ENCODE peak calls at places on chromosomes 1 and 21, in nine cellular contexts. One of them, this sample, is unnamed.

GRCh38 chr1:42221952-42222606 is 57.5 kb upstream of the GUCA2A start:
- DNase-seq in CD8-positive, alpha-beta T cell: no peak
- DNase-seq in stomach: no peak
- DNase-seq in Peyer's patch: no peak
- DNase-seq in naive thymus-derived CD4-positive, alpha-beta T cell: no peak
- DNase-seq in mesendoderm: peak; percentile 27
- DNase-seq in left ventricle myocardium inferior: no peak
- DNase-seq in pancreas: no peak
- DNase-seq in MM.1S: no peak
- DNase-seq in this sample: no peak

GRCh38 chr1:232628335-232629214 is 1.4 kb downstream of the SIPA1L2 start:
- DNase-seq in CD8-positive, alpha-beta T cell: no peak
- DNase-seq in stomach: no peak
- DNase-seq in Peyer's patch: no peak
- DNase-seq in naive thymus-derived CD4-positive, alpha-beta T cell: no peak
- DNase-seq in mesendoderm: no peak
- DNase-seq in left ventricle myocardium inferior: no peak
- DNase-seq in pancreas: no peak
- DNase-seq in MM.1S: peak; percentile 64
- DNase-seq in this sample: no peak

GRCh38 chr1:147627435-147628110 is 42.8 kb downstream of the ACP6 start:
- DNase-seq in CD8-positive, alpha-beta T cell: peak; percentile 50
- DNase-seq in stomach: peak; percentile 59
- DNase-seq in Peyer's patch: no peak
- DNase-seq in naive thymus-derived CD4-positive, alpha-beta T cell: peak; percentile 43
- DNase-seq in mesendoderm: peak; percentile 56
- DNase-seq in left ventricle myocardium inferior: peak; percentile 35
- DNase-seq in pancreas: no peak
- DNase-seq in MM.1S: peak; percentile 58
- DNase-seq in this sample: no peak

GRCh38 chr21:35229290-35229689 is 180.2 kb upstream of the RUNX1 start:
- DNase-seq in CD8-positive, alpha-beta T cell: no peak
- DNase-seq in stomach: no peak
- DNase-seq in Peyer's patch: no peak
- DNase-seq in naive thymus-derived CD4-positive, alpha-beta T cell: no peak
- DNase-seq in mesendoderm: no peak
- DNase-seq in left ventricle myocardium inferior: no peak
- DNase-seq in pancreas: no peak
- DNase-seq in MM.1S: no peak
- DNase-seq in this sample: no peak

GRCh38 chr1:24966724-24967346 is 36.8 kb upstream of the RUNX3 start:
- DNase-seq in CD8-positive, alpha-beta T cell: peak; percentile 80
- DNase-seq in stomach: no peak
- DNase-seq in Peyer's patch: peak; percentile 34
- DNase-seq in naive thymus-derived CD4-positive, alpha-beta T cell: no peak
- DNase-seq in mesendoderm: peak; percentile 67
- DNase-seq in left ventricle myocardium inferior: no peak
- DNase-seq in pancreas: no peak
- DNase-seq in MM.1S: no peak
- DNase-seq in this sample: no peak

GRCh38 chr1:161718559-161719324 is 2.6 kb upstream of the FCRLB start:
- DNase-seq in CD8-positive, alpha-beta T cell: no peak
- DNase-seq in stomach: no peak
- DNase-seq in Peyer's patch: no peak
- DNase-seq in naive thymus-derived CD4-positive, alpha-beta T cell: no peak
- DNase-seq in mesendoderm: no peak
- DNase-seq in left ventricle myocardium inferior: no peak
- DNase-seq in pancreas: no peak
- DNase-seq in MM.1S: peak; percentile 25
- DNase-seq in this sample: no peak

GRCh38 chr1:22527555-22528296 is 35.6 kb upstream of the EPHA8 start:
- DNase-seq in CD8-positive, alpha-beta T cell: no peak
- DNase-seq in stomach: no peak
- DNase-seq in Peyer's patch: no peak
- DNase-seq in naive thymus-derived CD4-positive, alpha-beta T cell: no peak
- DNase-seq in mesendoderm: peak; percentile 54
- DNase-seq in left ventricle myocardium inferior: no peak
- DNase-seq in pancreas: no peak
- DNase-seq in MM.1S: no peak
- DNase-seq in this sample: no peak

GRCh38 chr1:25755475-25756125 is 44.4 kb upstream of the SELENON start:
- DNase-seq in CD8-positive, alpha-beta T cell: no peak
- DNase-seq in stomach: no peak
- DNase-seq in Peyer's patch: no peak
- DNase-seq in naive thymus-derived CD4-positive, alpha-beta T cell: no peak
- DNase-seq in mesendoderm: no peak
- DNase-seq in left ventricle myocardium inferior: no peak
- DNase-seq in pancreas: no peak
- DNase-seq in MM.1S: no peak
- DNase-seq in this sample: no peak

GRCh38 chr1:73331726-73332125 is 866.2 kb downstream of the LRRIQ3 start:
- DNase-seq in CD8-positive, alpha-beta T cell: no peak
- DNase-seq in stomach: no peak
- DNase-seq in Peyer's patch: no peak
- DNase-seq in naive thymus-derived CD4-positive, alpha-beta T cell: no peak
- DNase-seq in mesendoderm: peak; percentile 3
- DNase-seq in left ventricle myocardium inferior: no peak
- DNase-seq in pancreas: no peak
- DNase-seq in MM.1S: no peak
- DNase-seq in this sample: no peak

GRCh38 chr1:239951518-239952130 is 140.1 kb upstream of the FMN2 start:
- DNase-seq in CD8-positive, alpha-beta T cell: peak; percentile 39
- DNase-seq in stomach: peak; percentile 75
- DNase-seq in Peyer's patch: no peak
- DNase-seq in naive thymus-derived CD4-positive, alpha-beta T cell: peak; percentile 28
- DNase-seq in mesendoderm: peak; percentile 75
- DNase-seq in left ventricle myocardium inferior: peak; percentile 22
- DNase-seq in pancreas: peak; percentile 45
- DNase-seq in MM.1S: peak; percentile 83
- DNase-seq in this sample: no peak

GRCh38 chr1:188237573-188238353 is 1409.0 kb downstream of the PLA2G4A start:
- DNase-seq in CD8-positive, alpha-beta T cell: no peak
- DNase-seq in stomach: no peak
- DNase-seq in Peyer's patch: no peak
- DNase-seq in naive thymus-derived CD4-positive, alpha-beta T cell: no peak
- DNase-seq in mesendoderm: no peak
- DNase-seq in left ventricle myocardium inferior: no peak
- DNase-seq in pancreas: no peak
- DNase-seq in MM.1S: peak; percentile 13
- DNase-seq in this sample: no peak

GRCh38 chr1:14599173-14599754 is 779 bp downstream of the KAZN start:
- DNase-seq in CD8-positive, alpha-beta T cell: no peak
- DNase-seq in stomach: no peak
- DNase-seq in Peyer's patch: no peak
- DNase-seq in naive thymus-derived CD4-positive, alpha-beta T cell: no peak
- DNase-seq in mesendoderm: peak; percentile 60
- DNase-seq in left ventricle myocardium inferior: no peak
- DNase-seq in pancreas: no peak
- DNase-seq in MM.1S: no peak
- DNase-seq in this sample: peak; percentile 48

GRCh38 chr1:202278751-202279150 is 63.0 kb downstream of the UBE2T start:
- DNase-seq in CD8-positive, alpha-beta T cell: no peak
- DNase-seq in stomach: no peak
- DNase-seq in Peyer's patch: no peak
- DNase-seq in naive thymus-derived CD4-positive, alpha-beta T cell: no peak
- DNase-seq in mesendoderm: no peak
- DNase-seq in left ventricle myocardium inferior: no peak
- DNase-seq in pancreas: no peak
- DNase-seq in MM.1S: no peak
- DNase-seq in this sample: no peak

GRCh38 chr1:54159733-54160316 is 7.0 kb upstream of the CDCP2 start:
- DNase-seq in CD8-positive, alpha-beta T cell: no peak
- DNase-seq in stomach: no peak
- DNase-seq in Peyer's patch: no peak
- DNase-seq in naive thymus-derived CD4-positive, alpha-beta T cell: no peak
- DNase-seq in mesendoderm: no peak
- DNase-seq in left ventricle myocardium inferior: no peak
- DNase-seq in pancreas: no peak
- DNase-seq in MM.1S: no peak
- DNase-seq in this sample: no peak

GRCh38 chr1:66637146-66637545 is 103.2 kb downstream of the SGIP1 start:
- DNase-seq in CD8-positive, alpha-beta T cell: no peak
- DNase-seq in stomach: no peak
- DNase-seq in Peyer's patch: no peak
- DNase-seq in naive thymus-derived CD4-positive, alpha-beta T cell: no peak
- DNase-seq in mesendoderm: no peak
- DNase-seq in left ventricle myocardium inferior: no peak
- DNase-seq in pancreas: no peak
- DNase-seq in MM.1S: no peak
- DNase-seq in this sample: no peak

GRCh38 chr21:36433011-36433709 is 46.8 kb downstream of the CLDN14 start:
- DNase-seq in CD8-positive, alpha-beta T cell: no peak
- DNase-seq in stomach: no peak
- DNase-seq in Peyer's patch: no peak
- DNase-seq in naive thymus-derived CD4-positive, alpha-beta T cell: no peak
- DNase-seq in mesendoderm: no peak
- DNase-seq in left ventricle myocardium inferior: no peak
- DNase-seq in pancreas: no peak
- DNase-seq in MM.1S: no peak
- DNase-seq in this sample: no peak
- H3K4me1 ChIP-seq in CD8-positive, alpha-beta T cell: peaks cover 10% of the 10 kb centered on the region
- H3K4me1 ChIP-seq in stomach: peaks cover 39% of the 10 kb centered on the region
- H3K4me1 ChIP-seq in Peyer's patch: no peaks in the 10 kb centered on the region
- H3K4me1 ChIP-seq in naive thymus-derived CD4-positive, alpha-beta T cell: peaks cover 5% of the 10 kb centered on the region
- H3K4me1 ChIP-seq in mesendoderm: no peaks in the 10 kb centered on the region
- H3K4me1 ChIP-seq in left ventricle myocardium inferior: peaks cover 17% of the 10 kb centered on the region
- H3K4me1 ChIP-seq in pancreas: peaks cover 8% of the 10 kb centered on the region
- H3K4me1 ChIP-seq in MM.1S: no peaks in the 10 kb centered on the region
- H3K4me1 ChIP-seq in this sample: no peaks in the 10 kb centered on the region

GRCh38 chr1:109914587-109915240 is 4.1 kb downstream of the CSF1 start:
- DNase-seq in CD8-positive, alpha-beta T cell: no peak
- DNase-seq in stomach: no peak
- DNase-seq in Peyer's patch: peak; percentile 37
- DNase-seq in naive thymus-derived CD4-positive, alpha-beta T cell: no peak
- DNase-seq in mesendoderm: no peak
- DNase-seq in left ventricle myocardium inferior: no peak
- DNase-seq in pancreas: no peak
- DNase-seq in MM.1S: no peak
- DNase-seq in this sample: no peak

GRCh38 chr1:109910963-109911798 is 532 bp downstream of the CSF1 start:
- DNase-seq in CD8-positive, alpha-beta T cell: no peak
- DNase-seq in stomach: no peak
- DNase-seq in Peyer's patch: no peak
- DNase-seq in naive thymus-derived CD4-positive, alpha-beta T cell: no peak
- DNase-seq in mesendoderm: peak; percentile 22
- DNase-seq in left ventricle myocardium inferior: no peak
- DNase-seq in pancreas: no peak
- DNase-seq in MM.1S: no peak
- DNase-seq in this sample: no peak

GRCh38 chr1:109912873-109913272 is 2.2 kb downstream of the CSF1 start:
- DNase-seq in CD8-positive, alpha-beta T cell: no peak
- DNase-seq in stomach: no peak
- DNase-seq in Peyer's patch: no peak
- DNase-seq in naive thymus-derived CD4-positive, alpha-beta T cell: no peak
- DNase-seq in mesendoderm: no peak
- DNase-seq in left ventricle myocardium inferior: no peak
- DNase-seq in pancreas: no peak
- DNase-seq in MM.1S: no peak
- DNase-seq in this sample: no peak

GRCh38 chr1:109912214-109912861 is 1.7 kb downstream of the CSF1 start:
- DNase-seq in CD8-positive, alpha-beta T cell: no peak
- DNase-seq in stomach: no peak
- DNase-seq in Peyer's patch: no peak
- DNase-seq in naive thymus-derived CD4-positive, alpha-beta T cell: no peak
- DNase-seq in mesendoderm: no peak
- DNase-seq in left ventricle myocardium inferior: no peak
- DNase-seq in pancreas: no peak
- DNase-seq in MM.1S: no peak
- DNase-seq in this sample: no peak

DNA sequence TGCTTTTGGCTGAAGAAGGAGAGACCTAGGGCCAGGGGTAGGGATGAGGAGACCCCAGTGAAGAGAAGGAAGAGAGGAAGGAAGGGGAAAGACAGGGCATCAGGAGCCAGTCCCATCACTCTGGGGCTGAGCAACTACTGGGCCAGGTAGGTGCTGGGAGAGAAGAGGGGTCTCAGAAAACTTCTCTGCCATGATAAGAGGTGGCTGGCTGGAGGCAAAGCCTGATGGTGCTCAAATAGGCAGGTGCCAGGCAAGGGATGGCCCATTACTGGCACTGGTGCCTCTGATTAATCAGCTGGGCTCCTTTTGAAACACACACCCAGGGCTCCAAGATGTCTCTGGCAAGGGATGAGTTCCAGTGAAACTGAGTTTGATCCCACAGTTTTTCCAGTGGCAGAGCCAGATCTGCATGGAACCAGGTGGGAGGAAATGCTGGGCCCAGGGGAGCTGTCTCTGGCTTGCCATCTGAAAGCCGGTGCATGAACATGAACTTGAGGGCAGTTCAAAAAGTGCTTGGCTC is 2.8 kb downstream of the CSF1 start:
- DNase-seq in CD8-positive, alpha-beta T cell: no peak
- DNase-seq in stomach: no peak
- DNase-seq in Peyer's patch: no peak
- DNase-seq in naive thymus-derived CD4-positive, alpha-beta T cell: no peak
- DNase-seq in mesendoderm: no peak
- DNase-seq in left ventricle myocardium inferior: no peak
- DNase-seq in pancreas: no peak
- DNase-seq in MM.1S: no peak
- DNase-seq in this sample: no peak
- H3K36me3 ChIP-seq in CD8-positive, alpha-beta T cell: no peaks in the 10 kb centered on the region
- H3K36me3 ChIP-seq in stomach: peaks cover 37% of the 10 kb centered on the region
- H3K36me3 ChIP-seq in Peyer's patch: no peaks in the 10 kb centered on the region
- H3K36me3 ChIP-seq in naive thymus-derived CD4-positive, alpha-beta T cell: no peaks in the 10 kb centered on the region
- H3K36me3 ChIP-seq in mesendoderm: no peaks in the 10 kb centered on the region
- H3K36me3 ChIP-seq in left ventricle myocardium inferior: peaks cover 40% of the 10 kb centered on the region
- H3K36me3 ChIP-seq in pancreas: no peaks in the 10 kb centered on the region
- H3K36me3 ChIP-seq in MM.1S: no peaks in the 10 kb centered on the region
- H3K36me3 ChIP-seq in this sample: no peaks in the 10 kb centered on the region

DNA sequence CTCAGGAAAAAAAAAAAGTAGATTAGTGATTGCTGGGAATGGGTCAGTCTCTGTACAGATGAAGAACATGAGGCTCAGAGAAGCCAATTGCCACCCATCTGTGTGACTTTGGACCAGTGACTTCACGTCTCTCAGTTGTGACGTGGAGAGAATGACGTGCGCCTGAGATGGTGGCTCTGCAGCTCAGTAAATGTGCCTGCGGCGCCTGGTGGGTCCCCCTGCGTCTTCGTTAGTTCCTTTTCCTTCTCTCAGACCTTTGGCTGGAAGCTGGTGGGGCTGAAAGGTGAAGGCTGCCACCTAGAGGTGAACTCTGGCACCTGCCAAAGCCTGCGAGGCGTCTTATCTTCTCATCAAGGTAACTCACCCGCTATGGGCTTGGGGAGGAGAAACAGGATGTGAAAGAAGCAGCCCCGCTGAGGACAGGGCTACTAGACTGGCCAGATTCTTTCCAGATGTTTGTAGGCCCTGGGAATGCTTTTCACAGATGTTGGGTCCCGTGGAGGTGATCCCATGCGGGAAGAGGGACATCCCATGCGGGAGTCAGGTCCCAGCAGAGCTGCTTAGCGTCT is 8.7 kb upstream of the E2F2 start:
- DNase-seq in CD8-positive, alpha-beta T cell: peak; percentile 93
- DNase-seq in stomach: peak; percentile 92
- DNase-seq in Peyer's patch: peak; percentile 92
- DNase-seq in naive thymus-derived CD4-positive, alpha-beta T cell: peak; percentile 92
- DNase-seq in mesendoderm: peak; percentile 99
- DNase-seq in left ventricle myocardium inferior: peak; percentile 85
- DNase-seq in pancreas: peak; percentile 79
- DNase-seq in MM.1S: peak; percentile 96
- DNase-seq in this sample: peak; percentile 95
- H3K4me1 ChIP-seq in CD8-positive, alpha-beta T cell: peaks cover 3% of the 10 kb centered on the region
- H3K4me1 ChIP-seq in stomach: peaks cover 12% of the 10 kb centered on the region
- H3K4me1 ChIP-seq in Peyer's patch: peaks cover 4% of the 10 kb centered on the region
- H3K4me1 ChIP-seq in naive thymus-derived CD4-positive, alpha-beta T cell: peaks cover 10% of the 10 kb centered on the region
- H3K4me1 ChIP-seq in mesendoderm: no peaks in the 10 kb centered on the region
- H3K4me1 ChIP-seq in left ventricle myocardium inferior: peaks cover 11% of the 10 kb centered on the region
- H3K4me1 ChIP-seq in pancreas: peaks cover 7% of the 10 kb centered on the region
- H3K4me1 ChIP-seq in MM.1S: peaks cover 11% of the 10 kb centered on the region
- H3K4me1 ChIP-seq in this sample: peaks cover 9% of the 10 kb centered on the region

GRCh38 chr1:215583185-215583692 is 16.1 kb downstream of the KCTD3 start:
- DNase-seq in CD8-positive, alpha-beta T cell: no peak
- DNase-seq in stomach: peak; percentile 71
- DNase-seq in Peyer's patch: no peak
- DNase-seq in naive thymus-derived CD4-positive, alpha-beta T cell: no peak
- DNase-seq in mesendoderm: peak; percentile 78
- DNase-seq in left ventricle myocardium inferior: no peak
- DNase-seq in pancreas: peak; percentile 6
- DNase-seq in MM.1S: no peak
- DNase-seq in this sample: no peak
- H3K36me3 ChIP-seq in CD8-positive, alpha-beta T cell: no peaks in the 10 kb centered on the region
- H3K36me3 ChIP-seq in stomach: peaks cover 79% of the 10 kb centered on the region
- H3K36me3 ChIP-seq in Peyer's patch: no peaks in the 10 kb centered on the region
- H3K36me3 ChIP-seq in naive thymus-derived CD4-positive, alpha-beta T cell: no peaks in the 10 kb centered on the region
- H3K36me3 ChIP-seq in mesendoderm: no peaks in the 10 kb centered on the region
- H3K36me3 ChIP-seq in left ventricle myocardium inferior: peaks cover 66% of the 10 kb centered on the region
- H3K36me3 ChIP-seq in pancreas: no peaks in the 10 kb centered on the region
- H3K36me3 ChIP-seq in MM.1S: peaks cover 8% of the 10 kb centered on the region
- H3K36me3 ChIP-seq in this sample: no peaks in the 10 kb centered on the region